ENCODE peak calls at places on chromosomes 1 and 21, in seven cellular contexts. One of them, this sample, is unnamed.

GRCh38 chr1:201764166-201764565 is 64.8 kb upstream of the IPO9 start:
- DNase-seq in K562: no peak
- DNase-seq in Panc1: no peak
- DNase-seq in GM12878: no peak
- DNase-seq in HCT116: no peak
- DNase-seq in HepG2: no peak
- DNase-seq in H1: no peak
- DNase-seq in this sample: no peak

GRCh38 chr1:205766038-205766437 is 9.2 kb downstream of the RAB29 start:
- DNase-seq in HepG2: no peak
- DNase-seq in HCT116: no peak
- DNase-seq in GM12878: no peak
- DNase-seq in Panc1: no peak
- DNase-seq in H1: no peak
- DNase-seq in K562: no peak
- DNase-seq in this sample: no peak

GRCh38 chr1:231557898-231558710 is 29.6 kb downstream of the TSNAX start:
- DNase-seq in K562: no peak
- DNase-seq in H1: no peak
- DNase-seq in GM12878: no peak
- DNase-seq in HCT116: no peak
- DNase-seq in Panc1: no peak
- DNase-seq in HepG2: no peak
- DNase-seq in this sample: no peak

GRCh38 chr1:235131961-235132360 is 3.3 kb upstream of the TOMM20 start:
- DNase-seq in Panc1: no peak
- DNase-seq in H1: no peak
- DNase-seq in GM12878: no peak
- DNase-seq in HepG2: no peak
- DNase-seq in K562: no peak
- DNase-seq in HCT116: no peak
- DNase-seq in this sample: no peak

GRCh38 chr1:55089683-55090082 is 50.3 kb downstream of the PCSK9 start:
- DNase-seq in HepG2: no peak
- DNase-seq in HCT116: no peak
- DNase-seq in K562: no peak
- DNase-seq in H1: no peak
- DNase-seq in GM12878: no peak
- DNase-seq in Panc1: no peak
- DNase-seq in this sample: no peak

GRCh38 chr1:39134768-39135333 is 69.6 kb upstream of the MACF1 start:
- DNase-seq in HepG2: no peak
- DNase-seq in GM12878: no peak
- DNase-seq in Panc1: no peak
- DNase-seq in H1: no peak
- DNase-seq in HCT116: no peak
- DNase-seq in K562: no peak
- DNase-seq in this sample: no peak

GRCh38 chr1:109794319-109795132 is 30.8 kb upstream of the EPS8L3 start:
- DNase-seq in H1: no peak
- DNase-seq in GM12878: no peak
- DNase-seq in Panc1: no peak
- DNase-seq in K562: no peak
- DNase-seq in HCT116: no peak
- DNase-seq in HepG2: peak; percentile 29
- DNase-seq in this sample: no peak

GRCh38 chr1:154454391-154455120 is 47.5 kb upstream of the TDRD10 start:
- DNase-seq in K562: no peak
- DNase-seq in Panc1: no peak
- DNase-seq in H1: no peak
- DNase-seq in HepG2: no peak
- DNase-seq in HCT116: no peak
- DNase-seq in GM12878: no peak
- DNase-seq in this sample: no peak

GRCh38 chr1:87151500-87152421 is 176.9 kb upstream of the LMO4 start:
- DNase-seq in HepG2: no peak
- DNase-seq in GM12878: peak; percentile 75
- DNase-seq in H1: peak; percentile 63
- DNase-seq in HCT116: no peak
- DNase-seq in K562: peak; percentile 54
- DNase-seq in Panc1: no peak
- DNase-seq in this sample: no peak

GRCh38 chr1:203368624-203369451 is 17.9 kb upstream of the FMOD start:
- DNase-seq in H1: no peak
- DNase-seq in Panc1: no peak
- DNase-seq in HepG2: no peak
- DNase-seq in K562: no peak
- DNase-seq in HCT116: no peak
- DNase-seq in GM12878: no peak
- DNase-seq in this sample: no peak

GRCh38 chr1:43705334-43705733 is 2.0 kb upstream of the ST3GAL3 start:
- DNase-seq in H1: no peak
- DNase-seq in K562: no peak
- DNase-seq in HepG2: no peak
- DNase-seq in GM12878: no peak
- DNase-seq in Panc1: no peak
- DNase-seq in HCT116: no peak
- DNase-seq in this sample: no peak

GRCh38 chr1:200226268-200226968 is 183.4 kb downstream of the ZNF281 start:
- DNase-seq in GM12878: no peak
- DNase-seq in K562: peak; percentile 29
- DNase-seq in HepG2: no peak
- DNase-seq in H1: peak; percentile 33
- DNase-seq in Panc1: no peak
- DNase-seq in HCT116: no peak
- DNase-seq in this sample: no peak

GRCh38 chr21:42653492-42654061 is at the start of gene PDE9A:
- DNase-seq in HCT116: no peak
- DNase-seq in Panc1: no peak
- DNase-seq in HepG2: no peak
- DNase-seq in K562: peak; percentile 79
- DNase-seq in H1: no peak
- DNase-seq in GM12878: no peak
- DNase-seq in this sample: peak; percentile 90

GRCh38 chr21:42650033-42650370 is 3.4 kb upstream of the PDE9A start:
- DNase-seq in K562: no peak
- DNase-seq in Panc1: no peak
- DNase-seq in HCT116: no peak
- DNase-seq in GM12878: no peak
- DNase-seq in HepG2: no peak
- DNase-seq in H1: no peak
- DNase-seq in this sample: no peak

GRCh38 chr21:42652527-42653491 is 612 bp upstream of the PDE9A start:
- DNase-seq in HepG2: peak; percentile 58
- DNase-seq in H1: no peak
- DNase-seq in HCT116: no peak
- DNase-seq in K562: peak; percentile 60
- DNase-seq in GM12878: no peak
- DNase-seq in Panc1: no peak
- DNase-seq in this sample: peak; percentile 98

GRCh38 chr21:42650441-42651421 is 2.7 kb upstream of the PDE9A start:
- DNase-seq in H1: no peak
- DNase-seq in HCT116: no peak
- DNase-seq in K562: no peak
- DNase-seq in HepG2: no peak
- DNase-seq in Panc1: no peak
- DNase-seq in GM12878: no peak
- DNase-seq in this sample: no peak

DNA sequence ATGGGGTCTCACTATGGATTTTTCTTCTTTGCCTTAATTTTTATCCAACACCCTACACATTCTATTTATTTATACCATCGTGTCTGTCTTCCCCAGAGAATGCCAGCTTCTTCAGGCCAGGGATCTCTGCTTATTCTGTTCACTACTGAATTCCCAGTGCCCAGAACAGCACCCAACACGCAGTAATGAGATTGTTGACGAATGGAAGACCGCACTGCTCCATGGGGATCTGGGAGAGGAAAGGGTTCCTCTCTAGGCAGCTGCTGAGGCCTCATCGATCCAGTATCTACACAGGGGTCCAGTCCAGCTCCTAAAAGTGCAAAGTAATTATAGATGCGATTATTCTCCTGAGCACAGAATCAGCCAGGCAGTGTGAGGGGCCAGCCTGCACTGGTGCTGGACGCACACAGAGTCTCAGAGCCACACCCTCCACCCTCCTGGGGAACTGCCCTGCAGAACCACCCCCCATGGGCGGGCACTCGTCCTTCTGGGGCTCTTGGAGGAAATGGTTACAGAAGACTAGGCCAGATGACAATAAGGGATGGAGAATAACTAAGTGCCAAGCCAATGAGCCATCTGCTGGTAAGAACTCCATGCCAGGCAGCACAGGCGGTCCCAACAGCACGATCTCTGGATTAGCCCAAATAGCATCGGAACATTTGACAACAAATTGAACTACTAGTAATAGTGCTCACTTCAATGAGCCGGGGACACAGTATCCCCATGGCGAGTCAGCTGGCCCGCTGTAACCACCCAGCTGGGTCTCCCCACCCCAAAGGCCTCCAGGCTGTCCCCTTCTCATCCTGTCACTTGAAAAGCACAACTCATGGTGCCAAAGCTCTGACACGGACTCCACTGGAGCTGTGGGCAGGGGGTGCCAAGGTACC is 1.7 kb upstream of the PDE9A start:
- DNase-seq in H1: no peak
- DNase-seq in HepG2: no peak
- DNase-seq in Panc1: no peak
- DNase-seq in HCT116: no peak
- DNase-seq in GM12878: no peak
- DNase-seq in K562: no peak
- DNase-seq in this sample: no peak
- H3K27ac ChIP-seq in H1: no peak overlapping the region
- H3K27ac ChIP-seq in HepG2: no peak overlapping the region
- H3K27ac ChIP-seq in Panc1: no peak overlapping the region
- H3K27ac ChIP-seq in HCT116: no peak overlapping the region
- H3K27ac ChIP-seq in GM12878: no peak overlapping the region
- H3K27ac ChIP-seq in K562: no peak overlapping the region
- H3K27ac ChIP-seq in this sample: peak overlapping the region; percentile 79

DNA sequence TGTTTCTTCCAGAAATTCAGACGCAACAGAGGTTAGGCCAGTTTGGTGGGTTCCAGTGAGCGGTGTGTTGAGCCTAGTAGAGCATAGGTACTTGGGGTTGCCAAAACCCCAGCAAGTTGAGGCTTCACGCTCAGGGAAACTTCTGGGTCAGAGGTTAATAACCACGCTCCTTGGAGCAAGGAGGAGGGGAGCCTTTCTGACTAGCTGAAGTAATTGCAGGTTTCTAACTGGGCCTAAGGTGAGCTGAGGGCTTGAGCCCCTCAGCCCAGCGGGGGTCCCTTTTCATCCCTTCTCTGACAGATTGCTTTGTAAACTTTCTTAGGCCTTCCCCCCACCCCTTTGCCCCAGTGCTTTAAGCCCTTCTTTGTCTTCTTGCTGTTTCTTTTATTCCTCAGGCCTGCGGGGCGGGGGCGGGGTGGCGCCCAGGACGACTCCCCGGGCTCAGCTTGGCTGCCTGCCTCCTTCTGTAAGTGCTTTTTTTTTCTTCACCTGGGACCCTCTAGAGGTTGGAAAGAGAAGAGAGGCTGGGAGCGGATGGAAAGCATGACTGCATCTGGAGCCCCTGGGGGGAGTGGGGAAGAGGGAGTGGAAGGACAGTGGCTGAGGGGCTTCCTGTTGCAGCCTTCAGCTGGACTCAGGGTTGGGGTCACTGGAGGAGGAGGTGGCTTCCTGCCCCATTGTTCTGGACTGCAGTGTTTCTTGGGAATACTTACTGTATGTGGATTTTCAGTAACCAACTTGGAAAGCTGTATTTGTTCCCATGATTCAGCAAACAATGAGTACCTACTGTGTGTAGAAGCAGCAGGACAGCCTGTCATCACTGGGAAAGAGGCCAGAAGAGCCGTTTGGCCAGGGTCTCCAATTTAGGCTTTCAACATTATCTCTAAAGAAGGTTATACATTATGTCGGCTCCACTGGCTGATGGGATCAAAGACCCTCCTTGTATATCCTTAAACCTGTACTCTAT is 1.4 kb upstream of the ZNF436 start:
- DNase-seq in H1: peak; percentile 89
- DNase-seq in HepG2: no peak
- DNase-seq in K562: peak; percentile 75
- DNase-seq in GM12878: no peak
- DNase-seq in Panc1: no peak
- DNase-seq in HCT116: no peak
- DNase-seq in this sample: peak; percentile 44
- TF ChIP-seq SIN3A in H1: no peak
- TF ChIP-seq SIN3A in HepG2: no peak
- TF ChIP-seq SIN3A in K562: no peak
- TF ChIP-seq SIN3A in GM12878: no peak
- TF ChIP-seq SIN3A in Panc1: no peak
- TF ChIP-seq SIN3A in HCT116: no peak
- TF ChIP-seq SIN3A in this sample: no peak

DNA sequence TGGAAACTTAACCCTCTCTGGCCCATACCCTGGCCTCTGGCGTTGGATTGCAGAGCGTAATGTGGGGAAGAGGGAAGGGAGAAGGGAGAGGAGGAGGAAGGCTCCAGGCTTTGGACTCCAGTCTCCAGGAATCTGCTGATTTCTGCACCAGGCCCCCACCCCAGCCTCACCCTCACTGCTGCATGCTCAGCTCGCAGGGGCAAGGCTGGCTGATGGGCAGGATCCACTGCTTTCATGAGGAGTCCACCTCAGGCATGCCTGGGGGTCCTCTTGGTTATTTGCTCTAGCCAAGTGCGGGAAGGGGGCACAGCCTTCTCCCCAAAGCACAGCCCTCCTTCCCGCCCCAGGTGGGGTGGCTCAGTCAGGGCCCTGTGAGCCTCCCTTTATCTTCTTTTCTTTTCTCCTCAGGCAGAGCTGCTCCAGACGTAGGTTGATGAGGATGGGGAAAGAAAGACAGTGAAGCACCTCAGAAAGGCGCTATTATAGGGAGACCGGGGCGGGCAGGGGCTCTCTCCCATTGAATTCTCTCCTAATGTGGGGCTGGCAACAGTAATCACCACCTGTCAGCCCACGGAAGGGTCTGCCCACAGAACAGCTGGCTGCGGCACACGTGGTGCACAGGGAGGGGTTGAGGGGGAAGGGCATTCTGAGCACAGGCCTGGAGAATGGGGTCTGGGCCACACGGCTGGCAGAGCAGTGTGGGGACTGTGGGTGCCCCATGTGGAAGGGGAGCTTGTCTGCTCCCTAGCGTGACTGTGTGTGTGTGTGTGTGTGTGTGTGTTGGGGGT is 3.9 kb downstream of the OLFML3 start:
- DNase-seq in GM12878: no peak
- DNase-seq in HepG2: no peak
- DNase-seq in HCT116: no peak
- DNase-seq in H1: no peak
- DNase-seq in Panc1: no peak
- DNase-seq in K562: no peak
- DNase-seq in this sample: no peak
- H3K27ac ChIP-seq in GM12878: no peak overlapping the region
- H3K27ac ChIP-seq in HepG2: no peak overlapping the region
- H3K27ac ChIP-seq in HCT116: no peak overlapping the region
- H3K27ac ChIP-seq in H1: no peak overlapping the region
- H3K27ac ChIP-seq in Panc1: no peak overlapping the region
- H3K27ac ChIP-seq in K562: no peak overlapping the region
- H3K27ac ChIP-seq in this sample: no peak overlapping the region

DNA sequence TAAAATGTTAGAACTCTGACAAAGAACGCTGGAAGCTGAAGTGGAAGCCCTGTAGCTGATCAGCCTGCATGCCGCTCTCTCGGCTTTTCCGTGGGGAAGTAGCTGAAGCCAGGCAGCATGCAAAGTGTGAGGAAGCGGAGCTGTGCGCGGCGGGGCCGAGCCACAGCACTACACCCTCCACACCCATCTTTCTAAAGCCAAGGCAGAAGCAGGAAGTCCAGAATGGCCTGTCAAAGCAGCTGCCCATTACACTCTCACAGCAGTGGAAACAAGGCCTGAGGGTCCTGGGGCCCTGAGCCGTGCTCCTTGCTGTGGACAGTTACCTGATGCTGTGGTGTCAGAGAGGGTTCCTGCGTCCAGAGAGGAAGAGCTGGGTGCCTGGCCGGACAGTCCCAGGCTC is 69.6 kb downstream of the UBR4 start:
- DNase-seq in Panc1: no peak
- DNase-seq in HepG2: no peak
- DNase-seq in K562: no peak
- DNase-seq in H1: no peak
- DNase-seq in HCT116: no peak
- DNase-seq in GM12878: no peak
- DNase-seq in this sample: no peak
- TF ChIP-seq SIN3A in Panc1: no peak
- TF ChIP-seq SIN3A in HepG2: no peak
- TF ChIP-seq SIN3A in K562: no peak
- TF ChIP-seq SIN3A in H1: no peak
- TF ChIP-seq SIN3A in HCT116: no peak
- TF ChIP-seq SIN3A in GM12878: no peak
- TF ChIP-seq SIN3A in this sample: no peak